ENCODE peak calls at places on chromosomes 13 and 19, in eight cellular contexts. N is pancreas, G is thoracic aorta, A is IMR-90, O is heart right ventricle, U is colonic mucosa, T is BE2C, R is esophagus muscularis mucosa. D is an unnamed sample.
A peak's percentile ranks its signal among the peaks of the same experiment; 100 is the strongest.

GRCh38 chr19:11361771-11362731 is 6.8 kb downstream of the PLPPR2 start:
- DNase-seq in N (no peak), G (no peak), A (no peak), O (no peak), U (peak; percentile 65), T (no peak), R (no peak), D (no peak)

GRCh38 chr13:60696602-60697001 is 299.6 kb downstream of the TDRD3 start:
- DNase-seq in N (no peak), G (no peak), A (no peak), O (no peak), U (no peak), T (no peak), R (no peak), D (no peak)

GRCh38 chr13:21118180-21118579 is 56.8 kb upstream of the LATS2 start:
- DNase-seq in N (no peak), G (no peak), A (no peak), O (no peak), U (no peak), T (no peak), R (no peak), D (no peak)

GRCh38 chr13:55160911-55161310 is 1979.8 kb upstream of the PRR20A start:
- DNase-seq in N (no peak), G (no peak), A (no peak), O (no peak), U (no peak), T (no peak), R (no peak), D (no peak)

GRCh38 chr19:5150902-5151741 is 182.2 kb downstream of the KDM4B start:
- DNase-seq in N (peak; percentile 62), G (peak; percentile 0), A (no peak), O (peak; percentile 8), U (no peak), T (peak; percentile 20), R (no peak), D (no peak)

GRCh38 chr13:102584423-102584822 is 12.4 kb upstream of the TPP2 start:
- DNase-seq in N (no peak), G (no peak), A (no peak), O (no peak), U (no peak), T (no peak), R (no peak), D (no peak)

GRCh38 chr13:98370806-98371553 is 193.9 kb upstream of the RNF113B start:
- DNase-seq in N (peak; percentile 69), G (no peak), A (peak; percentile 97), O (peak; percentile 47), U (no peak), T (no peak), R (no peak), D (no peak)

GRCh38 chr19:1449467-1450442 is at the start of gene APC2:
- DNase-seq in N (no peak), G (no peak), A (peak; percentile 44), O (no peak), U (no peak), T (peak; percentile 95), R (no peak), D (no peak)

GRCh38 chr19:30092721-30093569 is 150.9 kb downstream of the URI1 start:
- DNase-seq in N (no peak), G (no peak), A (no peak), O (no peak), U (peak; percentile 47), T (peak; percentile 37), R (no peak), D (no peak)

GRCh38 chr13:78601124-78601885 is 2.0 kb downstream of the POU4F1 start:
- DNase-seq in N (peak; percentile 63), G (no peak), A (peak; percentile 7), O (no peak), U (no peak), T (no peak), R (no peak), D (no peak)

GRCh38 chr13:98801626-98802418 is 49.4 kb upstream of the SLC15A1 start:
- DNase-seq in N (no peak), G (no peak), A (no peak), O (no peak), U (no peak), T (no peak), R (no peak), D (no peak)

GRCh38 chr13:104809483-104809882 is 1726.0 kb downstream of the EFNB2 start:
- DNase-seq in N (no peak), G (no peak), A (no peak), O (no peak), U (no peak), T (no peak), R (no peak), D (no peak)

GRCh38 chr19:46728208-46728607 is 11.3 kb upstream of the PRKD2 start:
- DNase-seq in N (no peak), G (no peak), A (no peak), O (peak; percentile 60), U (no peak), T (no peak), R (no peak), D (no peak)

GRCh38 chr13:106587787-106588186 is 19.9 kb upstream of the ARGLU1 start:
- DNase-seq in N (no peak), G (no peak), A (no peak), O (no peak), U (peak; percentile 29), T (no peak), R (no peak), D (no peak)

GRCh38 chr19:19460761-19461265 is 54.5 kb downstream of the TSSK6 start:
- DNase-seq in N (no peak), G (no peak), A (peak; percentile 30), O (peak; percentile 64), U (peak; percentile 48), T (peak; percentile 70), R (peak; percentile 93), D (peak; percentile 90)

GRCh38 chr13:94154362-94154761 is 325.1 kb downstream of the DCT start:
- DNase-seq in N (no peak), G (no peak), A (peak; percentile 35), O (no peak), U (peak; percentile 24), T (no peak), R (no peak), D (peak; percentile 65)

GRCh38 chr13:30736461-30736860 is 1.1 kb downstream of the ALOX5AP start:
- DNase-seq in N (no peak), G (no peak), A (no peak), O (no peak), U (no peak), T (no peak), R (no peak), D (no peak)

GRCh38 chr13:30735025-30735967 is at the start of gene ALOX5AP:
- DNase-seq in N (no peak), G (no peak), A (no peak), O (no peak), U (no peak), T (no peak), R (no peak), D (no peak)

GRCh38 chr13:30737511-30738342 is 2.4 kb downstream of the ALOX5AP start:
- DNase-seq in N (no peak), G (no peak), A (no peak), O (no peak), U (no peak), T (no peak), R (no peak), D (no peak)

GRCh38 chr13:30738526-30738925 is 3.2 kb downstream of the ALOX5AP start:
- DNase-seq in N (no peak), G (no peak), A (no peak), O (no peak), U (no peak), T (no peak), R (no peak), D (no peak)

GRCh38 chr13:30736921-30737320 is 1.6 kb downstream of the ALOX5AP start:
- DNase-seq in N (no peak), G (no peak), A (no peak), O (no peak), U (no peak), T (no peak), R (no peak), D (no peak)
- H3K4me1 ChIP-seq in N (no peaks in the 10 kb centered on the region), G (peaks cover 18% of the 10 kb centered on the region), A (peaks cover 16% of the 10 kb centered on the region), O (no peaks in the 10 kb centered on the region), U (no peaks in the 10 kb centered on the region), T (no peaks in the 10 kb centered on the region), R (peaks cover 2% of the 10 kb centered on the region), D (no peaks in the 10 kb centered on the region)

GRCh38 chr19:41699231-41699967 is 9.0 kb upstream of the CEACAM5 start:
- DNase-seq in N (no peak), G (no peak), A (no peak), O (no peak), U (peak; percentile 37), T (no peak), R (peak; percentile 64), D (no peak)

GRCh38 chr19:41699968-41700323 is 8.5 kb upstream of the CEACAM5 start:
- DNase-seq in N (no peak), G (no peak), A (no peak), O (no peak), U (peak; percentile 22), T (no peak), R (no peak), D (no peak)

GRCh38 chr19:41700381-41701195 is 7.8 kb upstream of the CEACAM5 start:
- DNase-seq in N (no peak), G (no peak), A (no peak), O (no peak), U (peak; percentile 23), T (no peak), R (peak; percentile 83), D (peak; percentile 44)

GRCh38 chr19:41702208-41702651 is 6.2 kb upstream of the CEACAM5 start:
- DNase-seq in N (no peak), G (no peak), A (peak; percentile 33), O (no peak), U (no peak), T (no peak), R (peak; percentile 75), D (no peak)

GRCh38 chr19:41701401-41702075 is 6.9 kb upstream of the CEACAM5 start:
- DNase-seq in N (no peak), G (no peak), A (no peak), O (no peak), U (peak; percentile 65), T (no peak), R (peak; percentile 84), D (no peak)
- TF ChIP-seq CTCF in N (no peak), G (no peak), A (no peak), O (no peak), U (peak; percentile 58), T (peak; percentile 39), R (no peak), D (no peak)

GRCh38 chr19:57748029-57748428 is 1.4 kb downstream of the ZNF776 start:
- DNase-seq in N (no peak), G (no peak), A (no peak), O (no peak), U (no peak), T (no peak), R (no peak), D (no peak)
- H3K4me3 ChIP-seq in N (no peak overlapping the region), G (peak overlapping the region; percentile 88), A (peak overlapping the region; percentile 92), O (no peak overlapping the region), U (no peak overlapping the region), T (no peak overlapping the region), R (peak overlapping the region; percentile 80), D (no peak overlapping the region)

DNA sequence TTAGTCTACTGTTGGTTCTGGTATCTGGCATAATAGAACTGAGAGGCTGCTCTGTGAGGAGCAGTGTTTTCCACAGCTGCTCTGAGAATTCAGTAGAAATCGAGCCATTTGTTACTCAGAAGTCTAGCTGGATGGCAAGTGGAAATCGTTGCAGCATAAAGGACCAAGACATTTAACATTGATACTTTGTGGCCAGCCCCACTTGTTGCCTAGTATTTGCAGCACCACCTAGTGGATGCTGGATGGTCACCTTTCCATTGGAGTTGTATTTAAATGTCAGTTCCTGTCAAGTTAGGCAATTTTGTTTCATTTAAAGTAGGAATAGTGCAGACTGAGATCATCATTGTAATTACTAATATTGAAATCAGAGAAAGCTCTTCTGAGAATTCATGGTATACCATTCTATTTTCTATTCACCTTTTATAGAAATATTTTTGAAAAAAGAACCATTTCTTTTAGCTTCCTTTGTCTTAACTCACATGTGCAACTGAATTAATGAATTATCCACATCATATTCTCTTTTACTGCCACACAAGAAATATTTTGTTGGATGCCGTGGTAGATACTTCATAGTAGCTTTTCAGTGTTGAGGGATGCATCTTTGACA is 64.6 kb downstream of the PDS5B start:
- DNase-seq in N (no peak), G (no peak), A (peak; percentile 75), O (no peak), U (peak; percentile 62), T (peak; percentile 67), R (no peak), D (peak; percentile 50)
- H3K4me1 ChIP-seq in N (no peaks in the 10 kb centered on the region), G (peaks cover 25% of the 10 kb centered on the region), A (peaks cover 2% of the 10 kb centered on the region), O (peaks cover 3% of the 10 kb centered on the region), U (no peaks in the 10 kb centered on the region), T (no peaks in the 10 kb centered on the region), R (peaks cover 15% of the 10 kb centered on the region), D (peaks cover 15% of the 10 kb centered on the region)

D was measured in tibial artery.